ENCODE peak calls at places on chromosomes 6 and 20, in six cellular contexts. M is breast epithelium, G is heart right ventricle, K is IMR-90, Y is ovary, N is endothelial cell. R is an unnamed sample.

GRCh38 chr20:58058421-58059140 is 169.9 kb downstream of the ANKRD60 start:
- DNase-seq in K (no peak), G (no peak), N (no peak), M (peak; percentile 13), Y (no peak), R (no peak)

GRCh38 chr6:37210313-37210898 is 40.5 kb downstream of the PIM1 start:
- DNase-seq in Y (peak; percentile 89), K (peak; percentile 85), N (peak; percentile 81), M (peak; percentile 74), G (peak; percentile 86), R (peak; percentile 74)

GRCh38 chr6:32329141-32329540 is 42.6 kb downstream of the TSBP1 start:
- DNase-seq in G (no peak), M (no peak), Y (no peak), K (peak; percentile 0), N (no peak), R (no peak)

GRCh38 chr20:56928007-56928406 is 298.9 kb downstream of the TFAP2C start:
- DNase-seq in M (no peak), G (no peak), K (no peak), N (no peak), Y (no peak), R (no peak)

GRCh38 chr20:58014628-58015315 is 213.7 kb downstream of the ANKRD60 start:
- DNase-seq in N (no peak), G (no peak), M (peak; percentile 13), K (no peak), Y (no peak), R (no peak)

GRCh38 chr20:35003211-35004031 is 47.8 kb downstream of the MYH7B start:
- DNase-seq in N (no peak), G (no peak), K (no peak), M (no peak), Y (peak; percentile 14), R (no peak)

GRCh38 chr6:90217621-90218496 is 78.8 kb downstream of the BACH2 start:
- DNase-seq in G (peak; percentile 53), M (no peak), K (no peak), N (peak; percentile 44), Y (no peak), R (no peak)

GRCh38 chr6:79227445-79227844 is 7.0 kb downstream of the HMGN3 start:
- DNase-seq in M (no peak), N (no peak), G (no peak), Y (no peak), K (no peak), R (no peak)

GRCh38 chr6:77463308-77463880 is at the start of gene HTR1B:
- DNase-seq in G (no peak), K (peak; percentile 14), M (no peak), Y (no peak), N (peak; percentile 22), R (no peak)

GRCh38 chr6:53800976-53801375 is 6.2 kb downstream of the LRRC1 start:
- DNase-seq in G (no peak), M (no peak), N (no peak), Y (no peak), K (no peak), R (no peak)

GRCh38 chr20:49457444-49457843 is 25.0 kb downstream of the KCNB1 start:
- DNase-seq in K (no peak), N (no peak), Y (no peak), M (no peak), G (no peak), R (no peak)

GRCh38 chr6:125041740-125042459 is 79.7 kb downstream of the RNF217 start:
- DNase-seq in M (no peak), K (peak; percentile 83), Y (no peak), N (no peak), G (no peak), R (peak; percentile 36)

GRCh38 chr6:159968295-159969203 is at the start of gene IGF2R:
- DNase-seq in G (peak; percentile 93), M (peak; percentile 96), K (peak; percentile 80), Y (peak; percentile 96), N (peak; percentile 86), R (peak; percentile 68)

GRCh38 chr6:147078602-147079001 is 125.6 kb upstream of the STXBP5 start:
- DNase-seq in K (peak; percentile 63), Y (no peak), G (no peak), M (no peak), N (no peak), R (no peak)

GRCh38 chr6:95094751-95095150 is 482.6 kb upstream of the MANEA start:
- DNase-seq in K (peak; percentile 71), M (no peak), N (no peak), Y (no peak), G (no peak), R (peak; percentile 20)

GRCh38 chr6:48036316-48036715 is 74.7 kb downstream of the PTCHD4 start:
- DNase-seq in N (no peak), Y (no peak), K (peak; percentile 26), G (no peak), M (no peak), R (peak; percentile 24)

GRCh38 chr20:8388146-8388545 is 256.1 kb downstream of the PLCB1 start:
- DNase-seq in Y (no peak), K (peak; percentile 73), G (no peak), M (no peak), N (no peak), R (peak; percentile 56)

GRCh38 chr20:24842591-24843442 is 106.3 kb upstream of the CST7 start:
- DNase-seq in M (no peak), Y (no peak), N (no peak), G (no peak), K (no peak), R (peak; percentile 3)
- TF ChIP-seq CTCF in M (no peak), Y (no peak), N (no peak), G (no peak), K (no peak), R (no peak)

DNA sequence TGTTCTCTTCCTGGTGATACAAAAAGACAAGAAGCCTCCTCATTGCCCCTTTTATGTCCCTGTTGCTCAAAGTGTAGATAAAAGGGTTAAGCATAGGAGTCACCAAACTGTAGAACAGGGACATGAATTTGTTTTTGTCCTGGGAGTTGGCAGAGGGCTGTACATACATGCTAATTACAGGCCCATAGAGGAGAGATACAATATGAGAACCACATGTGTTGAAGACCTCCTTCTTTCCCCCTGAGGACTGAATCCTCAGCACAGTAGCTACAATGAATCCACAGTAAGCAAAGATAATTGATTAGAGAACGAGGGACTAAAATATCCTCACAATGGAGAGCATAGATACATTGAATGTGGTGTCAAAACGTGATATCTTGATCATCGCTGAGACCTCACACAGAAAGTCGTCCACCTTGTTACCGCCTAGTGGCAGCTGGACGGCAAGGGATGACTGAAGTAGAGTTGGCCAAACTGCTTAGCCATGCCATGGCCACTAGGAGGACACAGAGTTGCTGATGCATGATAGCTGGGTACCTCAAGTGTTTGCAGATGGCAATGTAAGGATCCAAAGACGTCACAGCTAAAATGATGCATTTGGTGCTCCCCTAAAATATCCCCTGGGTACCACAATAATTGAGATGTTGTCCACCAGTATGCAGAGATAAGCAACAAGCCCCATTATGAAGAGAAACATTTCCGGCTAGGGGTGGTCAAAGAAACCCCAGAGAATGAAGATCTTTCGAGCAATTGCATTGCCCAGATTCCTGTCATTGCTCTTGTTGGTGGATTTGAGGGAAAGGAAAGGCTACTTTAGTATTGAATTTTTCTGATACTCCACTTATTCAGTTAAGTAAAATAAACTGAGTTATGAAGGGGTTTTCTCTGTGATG is 15.0 kb downstream of the OR2B3 start:
- DNase-seq in Y (no peak), K (no peak), N (peak; percentile 52), G (no peak), M (no peak), R (peak; percentile 0)
- TF ChIP-seq CTCF in Y (no peak), K (peak; percentile 23), N (peak; percentile 85), G (no peak), M (peak; percentile 35), R (peak; percentile 48)

GRCh38 chr20:40704828-40705227 is 15.8 kb upstream of the MAFB start:
- DNase-seq in M (no peak), G (no peak), N (no peak), Y (no peak), K (no peak), R (no peak)

GRCh38 chr20:40705413-40705812 is 16.4 kb upstream of the MAFB start:
- DNase-seq in Y (no peak), G (no peak), M (no peak), K (no peak), N (no peak), R (no peak)

GRCh38 chr20:40710608-40711007 is 21.6 kb upstream of the MAFB start:
- DNase-seq in Y (no peak), M (no peak), G (no peak), K (no peak), N (no peak), R (no peak)

GRCh38 chr20:40703981-40704530 is 15.0 kb upstream of the MAFB start:
- DNase-seq in Y (no peak), K (no peak), N (no peak), M (no peak), G (no peak), R (no peak)

DNA sequence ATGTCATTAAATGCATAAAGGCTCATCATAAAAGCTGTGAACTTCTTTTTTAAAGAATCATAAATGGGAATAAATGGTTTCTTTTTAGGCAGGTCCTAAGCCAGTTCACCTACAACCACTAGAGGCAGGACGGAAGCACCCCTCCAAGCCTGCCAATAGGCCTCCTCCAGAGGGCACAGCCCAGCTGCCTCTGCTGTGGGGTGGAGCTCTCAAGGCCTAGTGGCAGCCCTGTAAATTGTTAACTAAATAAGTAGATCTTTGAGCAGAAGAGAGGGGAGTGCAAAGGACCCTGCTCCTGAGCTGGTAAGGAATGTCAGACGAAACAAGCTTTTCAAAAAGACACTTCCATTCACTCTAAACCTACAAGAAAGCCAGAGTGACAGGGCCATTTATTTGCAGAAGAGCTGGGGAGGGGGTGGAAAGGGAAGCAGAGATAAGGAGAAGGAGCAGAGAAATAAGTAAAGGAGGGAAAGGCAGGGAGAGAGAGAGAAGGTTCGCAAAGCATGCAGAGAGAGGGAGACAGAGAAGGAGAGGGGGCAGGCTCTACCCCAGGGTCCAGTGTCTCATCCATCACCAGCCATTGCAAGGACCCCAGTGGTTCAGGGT is 18.0 kb upstream of the MAFB start:
- DNase-seq in M (no peak), N (no peak), K (no peak), Y (no peak), G (no peak), R (no peak)
- TF ChIP-seq CTCF in M (no peak), N (peak; percentile 24), K (no peak), Y (no peak), G (no peak), R (peak; percentile 16)

GRCh38 chr6:27726620-27727023 is 185.6 kb downstream of the OR2B2 start:
- DNase-seq in Y (no peak), K (peak; percentile 0), N (no peak), G (no peak), M (no peak), R (peak; percentile 46)

DNA sequence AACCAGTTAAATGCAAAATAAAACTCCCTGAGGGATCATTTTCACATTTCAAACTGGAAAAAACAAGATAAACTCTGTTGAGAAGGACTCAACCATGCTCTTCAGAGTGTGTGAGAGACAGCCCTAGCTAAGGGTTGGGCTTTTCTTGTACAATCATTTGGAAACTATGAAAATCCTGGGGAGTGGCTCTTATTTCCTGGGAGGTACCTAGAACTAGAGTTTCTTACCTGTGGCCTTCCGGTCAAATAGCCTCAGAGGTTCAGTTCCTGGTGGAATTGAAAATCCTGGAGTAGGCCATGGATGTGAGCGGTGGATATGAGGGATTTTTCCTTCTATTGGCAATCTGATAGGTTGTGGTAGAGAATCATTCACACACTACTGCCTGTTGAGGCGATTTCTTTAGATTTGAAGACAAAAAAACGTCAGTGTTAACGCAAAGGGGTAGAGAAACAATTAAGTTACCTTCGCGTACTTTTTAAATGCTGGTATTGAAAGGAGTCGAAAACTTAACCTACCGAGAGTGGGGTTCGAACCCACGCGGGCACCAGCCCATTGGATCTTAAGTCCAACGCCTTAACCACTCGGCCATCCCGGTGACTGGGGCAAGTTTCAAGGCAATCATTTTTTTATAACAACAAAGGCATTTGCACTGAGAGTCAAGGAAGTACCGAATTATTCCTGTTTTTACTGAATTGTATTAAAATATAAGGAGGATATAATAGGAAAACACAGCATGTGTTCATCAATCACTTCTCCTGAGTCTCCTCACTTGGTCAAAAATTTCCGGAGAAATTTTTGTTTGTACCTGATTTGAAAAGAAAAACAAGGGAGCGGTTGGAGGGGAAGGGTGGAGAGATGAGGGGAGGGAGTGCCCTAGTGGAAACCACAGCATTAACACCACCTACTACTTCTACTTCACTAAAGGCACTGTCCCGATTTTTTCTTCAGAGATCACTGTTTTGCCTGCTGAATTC is 191.3 kb downstream of the OR2B2 start:
- DNase-seq in G (no peak), M (no peak), Y (no peak), K (peak; percentile 24), N (peak; percentile 41), R (peak; percentile 63)
- TF ChIP-seq CTCF in G (no peak), M (no peak), Y (no peak), K (no peak), N (no peak), R (no peak)

R was measured in HFFc6.